ENCODE peak calls at places on chromosomes 13 and 19, in four cellular contexts. One of them, this sample, is unnamed.

GRCh38 chr19:1102407-1103106 is 1.2 kb upstream of the GPX4 start:
- DNase-seq in heart left ventricle: no peak
- DNase-seq in colonic mucosa: peak; percentile 75
- DNase-seq in heart right ventricle: no peak
- DNase-seq in this sample: peak; percentile 87

GRCh38 chr19:33192010-33192409 is 2.1 kb upstream of the LRP3 start:
- DNase-seq in heart left ventricle: peak; percentile 5
- DNase-seq in heart right ventricle: no peak
- DNase-seq in colonic mucosa: no peak
- DNase-seq in this sample: no peak

GRCh38 chr13:33846306-33847062 is 28.5 kb downstream of the RFC3 start:
- DNase-seq in heart right ventricle: no peak
- DNase-seq in colonic mucosa: no peak
- DNase-seq in heart left ventricle: no peak
- DNase-seq in this sample: no peak

GRCh38 chr13:29975287-29975686 is 124.9 kb upstream of the UBL3 start:
- DNase-seq in heart right ventricle: no peak
- DNase-seq in colonic mucosa: no peak
- DNase-seq in heart left ventricle: no peak
- DNase-seq in this sample: no peak

GRCh38 chr19:35545855-35546381 is 492 bp downstream of the TMEM147 start:
- DNase-seq in colonic mucosa: peak; percentile 48
- DNase-seq in heart left ventricle: no peak
- DNase-seq in heart right ventricle: peak; percentile 31
- DNase-seq in this sample: peak; percentile 47

GRCh38 chr19:48351341-48351752 is 12.4 kb downstream of the TMEM143 start:
- DNase-seq in colonic mucosa: peak; percentile 87
- DNase-seq in heart left ventricle: peak; percentile 83
- DNase-seq in heart right ventricle: peak; percentile 78
- DNase-seq in this sample: peak; percentile 66

GRCh38 chr13:65892859-65893258 is 1337.3 kb downstream of the PCDH9 start:
- DNase-seq in colonic mucosa: no peak
- DNase-seq in heart right ventricle: no peak
- DNase-seq in heart left ventricle: no peak
- DNase-seq in this sample: no peak

GRCh38 chr19:42148270-42148669 is 16.0 kb upstream of the POU2F2 start:
- DNase-seq in heart right ventricle: no peak
- DNase-seq in colonic mucosa: no peak
- DNase-seq in heart left ventricle: no peak
- DNase-seq in this sample: no peak

GRCh38 chr19:3207466-3208242 is 16.8 kb upstream of the CELF5 start:
- DNase-seq in heart right ventricle: no peak
- DNase-seq in heart left ventricle: no peak
- DNase-seq in colonic mucosa: no peak
- DNase-seq in this sample: no peak

GRCh38 chr19:8148410-8149231 is 771 bp downstream of the FBN3 start:
- DNase-seq in colonic mucosa: no peak
- DNase-seq in heart left ventricle: no peak
- DNase-seq in heart right ventricle: no peak
- DNase-seq in this sample: no peak

GRCh38 chr13:64272681-64273080 is 2857.0 kb upstream of the PCDH20 start:
- DNase-seq in colonic mucosa: no peak
- DNase-seq in heart left ventricle: no peak
- DNase-seq in heart right ventricle: no peak
- DNase-seq in this sample: no peak

GRCh38 chr13:25881946-25882574 is 169.8 kb downstream of the SHISA2 start:
- DNase-seq in heart right ventricle: no peak
- DNase-seq in heart left ventricle: no peak
- DNase-seq in colonic mucosa: no peak
- DNase-seq in this sample: no peak

GRCh38 chr13:29861694-29862110 is 11.3 kb upstream of the UBL3 start:
- DNase-seq in heart left ventricle: no peak
- DNase-seq in heart right ventricle: no peak
- DNase-seq in colonic mucosa: no peak
- DNase-seq in this sample: no peak

GRCh38 chr13:49020940-49021548 is 45.3 kb downstream of the FNDC3A start:
- DNase-seq in heart right ventricle: no peak
- DNase-seq in heart left ventricle: no peak
- DNase-seq in colonic mucosa: no peak
- DNase-seq in this sample: no peak

GRCh38 chr19:996051-996838 is 4.0 kb upstream of the GRIN3B start:
- DNase-seq in heart left ventricle: no peak
- DNase-seq in heart right ventricle: no peak
- DNase-seq in colonic mucosa: peak; percentile 47
- DNase-seq in this sample: peak; percentile 88

GRCh38 chr19:34711890-34712289 is 22.2 kb upstream of the ZNF181 start:
- DNase-seq in colonic mucosa: no peak
- DNase-seq in heart left ventricle: no peak
- DNase-seq in heart right ventricle: no peak
- DNase-seq in this sample: no peak

GRCh38 chr19:46495789-46496099 is at the start of gene PNMA8B:
- DNase-seq in heart right ventricle: peak; percentile 72
- DNase-seq in heart left ventricle: peak; percentile 80
- DNase-seq in colonic mucosa: peak; percentile 26
- DNase-seq in this sample: no peak

GRCh38 chr13:90098580-90098979 is 1248.9 kb upstream of the MIR17HG start:
- DNase-seq in heart left ventricle: no peak
- DNase-seq in colonic mucosa: no peak
- DNase-seq in heart right ventricle: no peak
- DNase-seq in this sample: no peak

GRCh38 chr13:24032252-24032651 is 128.3 kb upstream of the SPATA13 start:
- DNase-seq in heart right ventricle: no peak
- DNase-seq in colonic mucosa: no peak
- DNase-seq in heart left ventricle: no peak
- DNase-seq in this sample: no peak

GRCh38 chr19:2983351-2984195 is 6.2 kb downstream of the TLE6 start:
- DNase-seq in colonic mucosa: peak; percentile 36
- DNase-seq in heart left ventricle: peak; percentile 84
- DNase-seq in heart right ventricle: peak; percentile 75
- DNase-seq in this sample: no peak

GRCh38 chr13:89221557-89222158 is 1550.5 kb downstream of the SLITRK5 start:
- DNase-seq in heart right ventricle: no peak
- DNase-seq in colonic mucosa: no peak
- DNase-seq in heart left ventricle: no peak
- DNase-seq in this sample: no peak

GRCh38 chr13:39353988-39354387 is 249.0 kb downstream of the LHFPL6 start:
- DNase-seq in colonic mucosa: no peak
- DNase-seq in heart left ventricle: no peak
- DNase-seq in heart right ventricle: no peak
- DNase-seq in this sample: no peak

GRCh38 chr13:39612023-39612637 is 9.1 kb upstream of the LHFPL6 start:
- DNase-seq in heart right ventricle: no peak
- DNase-seq in heart left ventricle: no peak
- DNase-seq in colonic mucosa: peak; percentile 77
- DNase-seq in this sample: peak; percentile 90

GRCh38 chr13:49093376-49093775 is 117.7 kb downstream of the FNDC3A start:
- DNase-seq in heart left ventricle: no peak
- DNase-seq in colonic mucosa: no peak
- DNase-seq in heart right ventricle: no peak
- DNase-seq in this sample: no peak

GRCh38 chr19:8826371-8826770 is 5.7 kb downstream of the ZNF558 start:
- DNase-seq in heart right ventricle: no peak
- DNase-seq in colonic mucosa: no peak
- DNase-seq in heart left ventricle: no peak
- DNase-seq in this sample: no peak

GRCh38 chr13:77250968-77251367 is 75.9 kb downstream of the MYCBP2 start:
- DNase-seq in heart left ventricle: no peak
- DNase-seq in colonic mucosa: no peak
- DNase-seq in heart right ventricle: no peak
- DNase-seq in this sample: no peak

GRCh38 chr13:27425918-27426630 is 1.7 kb downstream of the GTF3A start:
- DNase-seq in colonic mucosa: peak; percentile 90
- DNase-seq in heart right ventricle: peak; percentile 64
- DNase-seq in heart left ventricle: peak; percentile 77
- DNase-seq in this sample: peak; percentile 82

GRCh38 chr19:18682807-18683108 is 722 bp upstream of the CRTC1 start:
- DNase-seq in heart right ventricle: no peak
- DNase-seq in heart left ventricle: no peak
- DNase-seq in colonic mucosa: no peak
- DNase-seq in this sample: no peak

GRCh38 chr19:33408116-33408515 is 34.6 kb downstream of the CEBPG start:
- DNase-seq in heart right ventricle: no peak
- DNase-seq in colonic mucosa: no peak
- DNase-seq in heart left ventricle: no peak
- DNase-seq in this sample: no peak

GRCh38 chr19:44697670-44698034 is 1.3 kb upstream of the CEACAM16 start:
- DNase-seq in colonic mucosa: no peak
- DNase-seq in heart right ventricle: no peak
- DNase-seq in heart left ventricle: no peak
- DNase-seq in this sample: no peak
- TF ChIP-seq CTCF in colonic mucosa: no peak
- TF ChIP-seq CTCF in heart right ventricle: no peak
- TF ChIP-seq CTCF in heart left ventricle: no peak
- TF ChIP-seq CTCF in this sample: no peak

DNA sequence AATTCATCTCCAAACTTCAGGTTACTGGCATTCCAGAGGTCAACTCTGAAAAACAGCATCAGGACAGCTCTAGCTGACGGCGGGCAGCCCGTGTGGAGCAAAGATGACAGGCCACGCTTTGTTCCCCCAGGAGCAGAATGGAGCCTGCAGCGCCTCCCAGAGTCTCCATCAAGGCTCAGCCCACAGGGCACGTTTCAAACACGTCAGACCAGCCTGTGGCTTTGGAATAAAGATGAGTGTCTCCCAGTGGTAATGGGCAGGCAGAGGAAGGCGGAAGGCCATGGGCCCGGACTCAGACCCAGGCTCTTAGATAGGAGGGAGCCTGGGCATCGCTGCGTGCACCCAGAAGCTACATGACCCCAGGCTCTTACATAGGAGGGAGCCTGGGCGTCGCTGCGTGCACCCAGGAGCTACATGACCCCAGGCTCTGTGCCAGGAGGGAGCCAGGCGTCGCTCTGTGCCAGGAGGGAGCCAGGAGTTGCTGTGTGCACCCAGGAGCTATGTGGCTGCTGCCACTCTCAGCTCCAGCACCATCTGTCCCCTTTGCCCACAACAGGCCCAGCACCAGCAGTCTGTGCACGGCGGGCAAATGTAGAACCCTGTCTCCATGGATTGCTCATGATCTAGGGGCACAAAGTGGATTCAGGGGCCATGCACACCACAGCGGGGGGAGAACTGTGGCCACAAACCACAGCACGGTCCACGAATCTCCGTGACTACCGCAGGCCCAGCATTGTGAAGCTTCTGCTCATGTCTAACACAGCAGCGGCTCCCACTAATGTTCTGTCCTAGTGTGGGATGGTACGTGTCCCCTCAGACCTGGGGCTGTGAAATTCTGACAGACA is 47.8 kb upstream of the C13orf46 start:
- DNase-seq in heart right ventricle: peak; percentile 5
- DNase-seq in heart left ventricle: peak; percentile 9
- DNase-seq in colonic mucosa: no peak
- DNase-seq in this sample: no peak
- H3K27ac ChIP-seq in heart right ventricle: no peak overlapping the region
- H3K27ac ChIP-seq in heart left ventricle: no peak overlapping the region
- H3K27ac ChIP-seq in colonic mucosa: no peak overlapping the region
- H3K27ac ChIP-seq in this sample: no peak overlapping the region

GRCh38 chr19:16970821-16971220 is 55.8 kb downstream of the CPAMD8 start:
- DNase-seq in colonic mucosa: no peak
- DNase-seq in heart left ventricle: no peak
- DNase-seq in heart right ventricle: no peak
- DNase-seq in this sample: no peak

DNA sequence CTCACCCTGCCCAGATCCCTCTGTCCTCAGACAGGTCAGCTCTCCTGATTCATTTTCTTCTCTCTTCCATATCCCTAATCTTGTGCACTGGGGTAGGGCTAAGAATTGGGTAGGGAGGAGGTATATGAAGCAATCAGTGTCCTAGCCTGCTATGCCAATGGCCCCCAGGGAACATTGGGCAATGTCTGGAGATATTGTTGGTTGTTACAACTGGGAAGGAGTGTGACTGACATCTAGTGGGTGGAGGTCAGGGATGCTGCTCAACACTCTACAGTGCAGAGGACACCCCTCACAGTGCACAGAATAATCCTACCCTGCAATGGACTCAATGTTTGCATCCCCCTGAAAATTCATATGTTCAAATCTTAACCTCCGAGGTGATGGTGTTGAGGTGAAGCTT is 57.5 kb downstream of the CPAMD8 start:
- DNase-seq in colonic mucosa: no peak
- DNase-seq in heart left ventricle: no peak
- DNase-seq in heart right ventricle: no peak
- DNase-seq in this sample: no peak
- TF ChIP-seq CTCF in colonic mucosa: no peak
- TF ChIP-seq CTCF in heart left ventricle: no peak
- TF ChIP-seq CTCF in heart right ventricle: no peak
- TF ChIP-seq CTCF in this sample: no peak

DNA sequence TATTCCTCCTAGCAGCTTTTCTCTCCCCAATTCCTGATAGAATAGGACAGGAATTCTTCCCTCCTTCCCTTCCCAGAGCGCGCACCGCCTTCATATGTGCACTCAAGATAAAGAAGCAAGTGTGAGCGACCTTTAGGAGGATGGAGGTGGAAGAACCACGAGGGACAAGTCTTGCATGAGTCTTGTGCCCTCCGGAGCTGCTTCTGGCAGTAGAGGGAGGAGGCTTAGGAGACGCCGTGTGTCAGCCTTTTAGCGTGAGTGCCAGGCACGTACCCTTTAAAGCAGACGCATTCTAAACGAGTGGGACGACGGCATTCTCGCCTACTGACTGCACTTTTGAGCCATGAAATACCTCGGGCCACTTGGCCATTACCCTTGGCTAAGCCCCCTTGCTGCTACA is 95.4 kb upstream of the RAP2A start:
- DNase-seq in heart right ventricle: no peak
- DNase-seq in heart left ventricle: no peak
- DNase-seq in colonic mucosa: no peak
- DNase-seq in this sample: no peak
- H3K27ac ChIP-seq in heart right ventricle: no peak overlapping the region
- H3K27ac ChIP-seq in heart left ventricle: no peak overlapping the region
- H3K27ac ChIP-seq in colonic mucosa: no peak overlapping the region
- H3K27ac ChIP-seq in this sample: no peak overlapping the region

GRCh38 chr19:49639401-49640112 is 386 bp downstream of the RRAS start:
- DNase-seq in heart right ventricle: no peak
- DNase-seq in colonic mucosa: peak; percentile 41
- DNase-seq in heart left ventricle: no peak
- DNase-seq in this sample: no peak

GRCh38 chr19:49640113-49640898 is at the start of gene RRAS:
- DNase-seq in heart left ventricle: peak; percentile 99
- DNase-seq in colonic mucosa: peak; percentile 100
- DNase-seq in heart right ventricle: peak; percentile 98
- DNase-seq in this sample: peak; percentile 99

GRCh38 chr19:49641688-49642487 is at the start of gene SCAF1:
- DNase-seq in heart left ventricle: peak; percentile 99
- DNase-seq in colonic mucosa: peak; percentile 99
- DNase-seq in heart right ventricle: peak; percentile 99
- DNase-seq in this sample: peak; percentile 100

GRCh38 chr19:49643466-49643865 is 1.5 kb downstream of the SCAF1 start:
- DNase-seq in colonic mucosa: no peak
- DNase-seq in heart right ventricle: no peak
- DNase-seq in heart left ventricle: no peak
- DNase-seq in this sample: no peak

GRCh38 chr19:49642488-49643035 is 553 bp downstream of the SCAF1 start:
- DNase-seq in heart right ventricle: no peak
- DNase-seq in colonic mucosa: peak; percentile 35
- DNase-seq in heart left ventricle: no peak
- DNase-seq in this sample: no peak
- TF ChIP-seq CTCF in heart right ventricle: no peak
- TF ChIP-seq CTCF in colonic mucosa: no peak
- TF ChIP-seq CTCF in heart left ventricle: no peak
- TF ChIP-seq CTCF in this sample: no peak

This sample was measured in Peyer's patch.